ENCODE peak calls at places on chromosomes 16 and 17, in five cellular contexts. L, O, B, K and R are unnamed samples.

GRCh38 chr17:57097832-57098421 is 12.9 kb downstream of the AKAP1 start:
- DNase-seq in B (no peak), K (no peak), O (no peak), L (peak), R (peak)

GRCh38 chr16:2365397-2365796 is 24.9 kb upstream of the ABCA3 start:
- DNase-seq in B (no peak), O (no peak), L (no peak), K (no peak), R (no peak)

GRCh38 chr17:17940451-17940911 is 31.7 kb downstream of the TOM1L2 start:
- DNase-seq in K (no peak), L (no peak), O (no peak), B (no peak), R (no peak)

GRCh38 chr16:46896314-46896968 is 12.3 kb downstream of the GPT2 start:
- DNase-seq in O (no peak), L (no peak), B (no peak), K (no peak), R (no peak)

GRCh38 chr17:33112763-33113162 is 121.1 kb downstream of the SPACA3 start:
- DNase-seq in L (no peak), O (no peak), B (peak), K (no peak), R (no peak)

GRCh38 chr16:51407199-51407598 is 256.1 kb upstream of the SALL1 start:
- DNase-seq in L (no peak), K (no peak), O (no peak), B (no peak), R (no peak)

GRCh38 chr17:47810901-47811635 is 10.5 kb downstream of the OSBPL7 start:
- DNase-seq in B (no peak), L (peak), O (no peak), K (no peak), R (no peak)

GRCh38 chr16:2008631-2009301 is 855 bp downstream of the ZNF598 start:
- DNase-seq in L (no peak), K (no peak), O (no peak), B (no peak), R (peak)

GRCh38 chr17:1485311-1485747 is 7.2 kb downstream of the MYO1C start:
- DNase-seq in K (no peak), B (peak), L (no peak), O (no peak), R (peak)

GRCh38 chr17:82876602-82877391 is 37.0 kb upstream of the ZNF750 start:
- DNase-seq in O (no peak), B (no peak), L (peak), K (peak), R (peak)

GRCh38 chr17:5014357-5014756 is 16.6 kb downstream of the KIF1C start:
- DNase-seq in K (no peak), L (no peak), O (no peak), B (no peak), R (no peak)

GRCh38 chr16:67697407-67697806 is 21.7 kb downstream of the GFOD2 start:
- DNase-seq in L (peak), K (no peak), B (no peak), O (no peak), R (no peak)

GRCh38 chr17:29563816-29564215 is 3.0 kb downstream of the ABHD15 start:
- DNase-seq in O (no peak), L (no peak), K (no peak), B (no peak), R (no peak)

GRCh38 chr17:65487161-65487560 is 74.3 kb downstream of the AXIN2 start:
- DNase-seq in B (no peak), K (no peak), L (peak), O (no peak), R (no peak)

GRCh38 chr17:28928061-28928460 is 23.3 kb downstream of the PHF12 start:
- DNase-seq in L (no peak), O (no peak), K (no peak), B (no peak), R (no peak)

GRCh38 chr16:1543085-1543896 is 9.8 kb downstream of the TMEM204 start:
- DNase-seq in O (no peak), K (peak), L (peak), B (peak), R (no peak)

GRCh38 chr16:71796501-71796900 is 12.1 kb downstream of the AP1G1 start:
- DNase-seq in K (no peak), B (no peak), L (no peak), O (no peak), R (no peak)

GRCh38 chr16:55501549-55502322 is 7.1 kb upstream of the LPCAT2 start:
- DNase-seq in K (peak), O (no peak), B (no peak), L (no peak), R (no peak)

GRCh38 chr17:37541880-37542675 is 52.4 kb downstream of the DUSP14 start:
- DNase-seq in L (no peak), K (no peak), B (no peak), O (no peak), R (no peak)

GRCh38 chr17:66799839-66800537 is 34.9 kb upstream of the CACNG5 start:
- DNase-seq in L (peak), K (no peak), O (no peak), B (no peak), R (no peak)

GRCh38 chr17:57442914-57443571 is 186.7 kb downstream of the MSI2 start:
- DNase-seq in O (no peak), L (no peak), K (no peak), B (no peak), R (peak)

GRCh38 chr17:15260376-15261062 is 4.6 kb downstream of the PMP22 start:
- DNase-seq in B (peak), L (peak), K (peak), O (peak), R (peak)
- TF ChIP-seq POLR2A in B (peak), L (no peak), K (peak), O (peak), R (no peak)

GRCh38 chr17:70168979-70169706 is at the start of gene KCNJ2:
- DNase-seq in K (peak), O (peak), B (peak), L (peak), R (peak)
- TF ChIP-seq EP300 in K (peak), O (no peak), B (no peak), L (no peak), R (no peak)

GRCh38 chr16:89643769-89644300 is 13.7 kb downstream of the CHMP1A start:
- DNase-seq in L (no peak), K (no peak), O (no peak), B (no peak), R (no peak)
- TF ChIP-seq POLR2A in L (no peak), K (no peak), O (no peak), B (no peak), R (no peak)

DNA sequence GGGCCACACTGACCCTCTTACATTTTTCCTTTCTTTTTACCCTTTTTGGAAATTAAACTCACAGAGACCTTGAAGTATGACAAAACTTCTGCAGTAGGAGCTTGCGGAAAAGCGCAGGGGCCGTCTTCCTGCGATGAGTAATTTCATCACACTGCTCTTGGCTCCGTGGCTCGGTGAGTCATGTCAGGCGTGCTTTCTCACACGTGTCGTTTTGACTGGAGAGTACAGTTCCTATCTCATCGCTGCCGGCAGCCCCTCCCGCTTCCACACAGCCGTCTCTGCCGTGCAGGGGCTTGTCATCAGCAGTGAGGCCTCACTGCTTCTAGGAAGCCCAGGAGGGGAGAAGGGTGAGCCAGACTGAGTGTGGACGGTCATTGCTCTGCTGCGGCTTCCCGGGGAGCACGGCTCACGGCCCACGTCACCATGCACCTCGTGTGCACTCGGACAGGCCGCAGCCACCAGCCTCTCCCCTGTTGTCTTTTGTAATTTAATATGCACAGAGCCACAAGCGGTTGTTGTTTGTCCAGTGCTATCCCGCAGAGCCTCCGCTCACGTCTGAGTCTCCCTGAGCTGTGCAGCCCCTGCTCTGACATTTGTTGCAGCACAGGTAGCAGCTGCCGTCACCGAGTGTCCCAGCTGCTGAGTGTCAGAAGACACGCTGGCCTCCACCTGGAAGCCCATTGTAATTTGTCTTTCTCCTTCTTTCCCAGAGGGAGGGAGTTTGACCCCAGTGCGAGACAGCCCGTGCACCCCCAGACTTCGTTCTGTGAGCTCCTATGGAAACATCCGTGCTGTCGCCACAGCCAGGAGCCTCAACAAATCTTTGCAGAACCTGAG is 99.4 kb upstream of the CHMP6 start:
- DNase-seq in K (peak), L (peak), B (peak), O (peak), R (no peak)
- TF ChIP-seq EP300 in K (peak), L (no peak), B (no peak), O (no peak), R (no peak)

DNA sequence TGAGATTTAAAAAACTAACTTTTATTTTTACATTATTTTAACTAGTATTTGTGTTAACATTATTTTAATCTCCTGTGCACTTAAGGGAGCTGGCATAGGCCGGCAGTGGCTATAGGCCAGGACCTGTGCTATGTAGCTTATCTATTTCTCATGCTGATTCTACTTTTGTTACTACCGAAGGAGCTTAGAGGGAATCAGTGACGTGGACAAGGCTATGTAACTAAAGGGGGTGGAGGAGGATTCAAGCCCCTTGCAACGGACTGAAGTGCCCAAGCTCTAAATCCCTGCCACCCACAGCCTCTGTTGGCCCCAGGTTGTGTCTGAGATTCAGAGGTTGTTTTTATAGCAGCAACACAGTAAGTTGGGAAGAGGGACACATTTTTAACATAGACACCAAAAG is 356.4 kb downstream of the WWOX start:
- DNase-seq in K (no peak), B (no peak), L (no peak), O (peak), R (no peak)
- TF ChIP-seq POLR2A in K (no peak), B (no peak), L (no peak), O (no peak), R (no peak)